ENCODE peak calls at places on chromosome 11, in six cellular contexts. A is testis, U is gastrocnemius medialis, S is lower leg skin, M is ovary, X is A549. V is an unnamed sample.

GRCh38 chr11:86495341-86495740 is 120.7 kb downstream of the CCDC81 start:
- DNase-seq in A (no peak), X (no peak), M (no peak), S (no peak), U (no peak), V (no peak)

GRCh38 chr11:1853376-1854131 is 670 bp downstream of the LSP1 start:
- DNase-seq in S (no peak), X (no peak), U (peak; percentile 75), M (no peak), A (no peak), V (no peak)

GRCh38 chr11:68025047-68025446 is 5.4 kb upstream of the NDUFS8 start:
- DNase-seq in A (no peak), S (no peak), M (no peak), X (no peak), U (no peak), V (peak; percentile 48)

GRCh38 chr11:119363081-119363861 is 16.8 kb upstream of the MFRP start:
- DNase-seq in A (no peak), M (peak; percentile 53), S (no peak), U (peak; percentile 69), X (no peak), V (no peak)

GRCh38 chr11:122246885-122247284 is 130.9 kb upstream of the BLID start:
- DNase-seq in S (no peak), A (no peak), M (no peak), U (no peak), X (no peak), V (no peak)

GRCh38 chr11:43916621-43917020 is 25.8 kb upstream of the C11orf96 start:
- DNase-seq in X (no peak), M (no peak), A (no peak), S (no peak), U (no peak), V (no peak)

GRCh38 chr11:125874556-125875124 is 12.8 kb upstream of the HYLS1 start:
- DNase-seq in S (peak; percentile 33), X (peak; percentile 56), M (peak; percentile 65), U (peak; percentile 15), A (peak; percentile 78), V (peak; percentile 77)

GRCh38 chr11:38019072-38019775 is 1421.2 kb upstream of the RAG2 start:
- DNase-seq in M (no peak), A (no peak), U (no peak), X (peak; percentile 1), S (no peak), V (peak; percentile 7)

GRCh38 chr11:131870305-131870704 is 499.9 kb downstream of the NTM start:
- DNase-seq in X (no peak), M (no peak), U (no peak), S (no peak), A (no peak), V (no peak)

GRCh38 chr11:85170184-85170583 is 457.0 kb downstream of the DLG2 start:
- DNase-seq in S (no peak), U (no peak), A (no peak), X (peak; percentile 67), M (no peak), V (no peak)

GRCh38 chr11:61173456-61173855 is 12.2 kb upstream of the VPS37C start:
- DNase-seq in M (no peak), X (peak; percentile 49), S (no peak), A (no peak), U (no peak), V (peak; percentile 56)

GRCh38 chr11:22680628-22681027 is 14.2 kb downstream of the GAS2 start:
- DNase-seq in S (no peak), X (peak; percentile 19), U (no peak), M (no peak), A (no peak), V (no peak)

GRCh38 chr11:66363805-66364535 is 7.6 kb downstream of the SLC29A2 start:
- DNase-seq in U (peak; percentile 65), X (peak; percentile 64), M (no peak), A (peak; percentile 54), S (no peak), V (peak; percentile 77)

GRCh38 chr11:72141066-72141465 is 5.5 kb downstream of the FOLR3 start:
- DNase-seq in M (no peak), A (no peak), S (no peak), U (no peak), X (peak; percentile 31), V (peak; percentile 68)

GRCh38 chr11:772429-773390 is 4.6 kb downstream of the GATD1 start:
- DNase-seq in S (no peak), X (no peak), A (peak; percentile 67), U (no peak), M (peak; percentile 28), V (no peak)
- TF ChIP-seq POLR2A in S (no peak), X (no peak), A (no peak), U (no peak), M (no peak), V (no peak)

DNA sequence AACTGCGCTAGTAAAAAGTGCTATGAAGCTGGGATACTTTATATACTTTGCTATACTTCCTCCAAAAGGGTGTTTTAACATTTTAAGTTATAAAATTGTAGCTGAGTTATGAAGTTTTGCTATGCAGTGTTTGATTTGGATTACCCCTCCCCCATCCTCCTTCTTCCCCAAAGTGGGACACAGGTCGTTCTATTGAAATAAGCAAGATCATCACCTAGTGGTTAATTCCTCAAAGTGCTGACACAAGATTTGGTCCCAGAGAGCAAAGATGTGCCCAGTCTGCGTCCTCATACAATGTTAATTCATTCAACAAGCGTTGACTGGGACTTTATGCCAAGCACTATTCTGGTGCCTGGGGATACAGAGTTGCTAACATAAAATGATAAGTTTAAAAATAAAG is 78.5 kb downstream of the SPON1 start:
- DNase-seq in U (no peak), S (no peak), X (peak; percentile 17), A (no peak), M (no peak), V (no peak)
- TF ChIP-seq CTCF in U (no peak), S (no peak), X (peak; percentile 29), A (no peak), M (no peak), V (no peak)

GRCh38 chr11:103108933-103109817 is at the start of gene DYNC2H1:
- DNase-seq in U (peak; percentile 70), A (peak; percentile 94), S (peak; percentile 82), M (peak; percentile 88), X (peak; percentile 91), V (peak; percentile 94)
- TF ChIP-seq POLR2A in U (no peak), A (no peak), S (no peak), M (peak; percentile 25), X (peak; percentile 15), V (peak; percentile 48)

GRCh38 chr11:35365395-35365794 is 54.0 kb downstream of the SLC1A2 start:
- DNase-seq in X (no peak), S (no peak), U (no peak), A (no peak), M (no peak), V (no peak)

GRCh38 chr11:35363246-35364100 is 55.9 kb downstream of the SLC1A2 start:
- DNase-seq in M (no peak), U (peak; percentile 68), A (no peak), X (no peak), S (peak; percentile 64), V (no peak)

GRCh38 chr11:35364101-35364780 is 55.1 kb downstream of the SLC1A2 start:
- DNase-seq in A (no peak), S (peak; percentile 81), X (peak; percentile 74), U (peak; percentile 93), M (no peak), V (no peak)

GRCh38 chr11:35360059-35360530 is 59.3 kb downstream of the SLC1A2 start:
- DNase-seq in M (no peak), U (no peak), S (no peak), A (no peak), X (no peak), V (no peak)

GRCh38 chr11:35362571-35362980 is 56.8 kb downstream of the SLC1A2 start:
- DNase-seq in X (no peak), A (no peak), M (no peak), S (no peak), U (no peak), V (no peak)
- TF ChIP-seq CTCF in X (no peak), A (no peak), M (no peak), S (no peak), U (no peak), V (no peak)

DNA sequence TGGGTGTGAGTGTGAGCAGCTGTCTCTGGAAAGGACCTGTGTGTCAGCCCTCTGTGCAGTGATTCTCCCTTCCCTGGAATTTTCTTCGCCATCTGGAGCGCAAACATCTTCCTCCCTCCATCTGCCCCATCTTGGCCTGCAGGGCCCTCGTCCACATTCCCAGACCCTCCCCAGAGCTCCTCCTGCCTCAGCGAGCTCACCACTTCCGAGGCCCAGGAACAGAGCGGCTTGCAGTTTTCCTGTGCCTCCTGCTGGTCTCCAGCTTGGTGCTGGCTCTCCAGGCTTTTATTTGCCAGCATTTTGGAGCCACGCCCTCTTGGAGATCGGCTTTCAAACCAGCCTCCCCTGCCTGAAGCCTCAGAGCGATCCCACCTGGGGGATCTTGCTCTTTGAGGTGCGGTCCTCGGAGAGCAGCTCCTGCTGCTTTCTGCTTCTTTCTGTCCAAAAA is at the start of gene GPHA2:
- DNase-seq in U (no peak), S (no peak), A (no peak), X (no peak), M (peak; percentile 59), V (no peak)
- TF ChIP-seq POLR2A in U (no peak), S (no peak), A (no peak), X (no peak), M (no peak), V (no peak)

V was measured in NB4.